ENCODE peak calls at places on chromosomes 1 and 21, in seven cellular contexts. O, L, G, W, H, X and Y are unnamed samples.

GRCh38 chr1:226181996-226182714 is 4.4 kb downstream of the ACBD3 start:
- DNase-seq in O (no peak), L (peak), H (peak), G (peak), X (no peak), W (no peak), Y (peak)

GRCh38 chr1:2347409-2347785 is 44.0 kb downstream of the MORN1 start:
- DNase-seq in L (no peak), G (no peak), H (no peak), W (no peak), O (no peak), X (no peak), Y (no peak)

GRCh38 chr1:89499320-89499719 is 25.3 kb upstream of the LRRC8B start:
- DNase-seq in X (no peak), G (no peak), L (peak), O (no peak), H (no peak), W (no peak), Y (no peak)

GRCh38 chr1:66764994-66765578 is 12.8 kb downstream of the DYNLT5 start:
- DNase-seq in W (peak), X (peak), O (no peak), L (peak), G (peak), H (peak), Y (no peak)

GRCh38 chr1:40389871-40390560 is 16.5 kb downstream of the SMAP2 start:
- DNase-seq in X (no peak), O (no peak), G (no peak), H (no peak), L (no peak), W (no peak), Y (no peak)

GRCh38 chr1:54362881-54363340 is 43.3 kb downstream of the SSBP3 start:
- DNase-seq in G (no peak), W (no peak), L (no peak), X (no peak), H (no peak), O (no peak), Y (no peak)

GRCh38 chr1:112954945-112955677 is 885 bp downstream of the SLC16A1 start:
- DNase-seq in H (no peak), W (peak), L (peak), G (peak), O (peak), X (peak), Y (peak)

GRCh38 chr21:45040739-45041138 is 33.6 kb upstream of the ADARB1 start:
- DNase-seq in G (no peak), O (no peak), X (no peak), L (no peak), H (no peak), W (no peak), Y (peak)

GRCh38 chr1:47440052-47440848 is 2.4 kb downstream of the FOXD2 start:
- DNase-seq in H (no peak), L (no peak), W (no peak), X (no peak), G (no peak), O (no peak), Y (no peak)

GRCh38 chr1:33301273-33301984 is 19.5 kb downstream of the A3GALT2 start:
- DNase-seq in L (no peak), G (no peak), W (no peak), O (no peak), X (no peak), H (no peak), Y (no peak)

GRCh38 chr1:167095368-167095767 is 1.5 kb downstream of the STYXL2 start:
- DNase-seq in L (no peak), H (no peak), G (peak), O (no peak), X (no peak), W (no peak), Y (no peak)

GRCh38 chr1:43853161-43853921 is 80.3 kb upstream of the ARTN start:
- DNase-seq in W (no peak), X (no peak), G (no peak), L (peak), O (peak), H (peak), Y (no peak)

GRCh38 chr1:30099587-30099986 is 623.8 kb downstream of the MATN1 start:
- DNase-seq in L (no peak), H (no peak), X (no peak), W (no peak), G (no peak), O (no peak), Y (no peak)

GRCh38 chr1:67680486-67680885 is 4.5 kb upstream of the GADD45A start:
- DNase-seq in X (no peak), H (no peak), O (no peak), G (no peak), W (no peak), L (no peak), Y (no peak)

GRCh38 chr1:73943270-73943669 is 254.7 kb downstream of the LRRIQ3 start:
- DNase-seq in W (no peak), L (no peak), X (no peak), G (no peak), H (no peak), O (no peak), Y (no peak)

GRCh38 chr21:45234906-45235305 is 52.8 kb downstream of the POFUT2 start:
- DNase-seq in W (no peak), X (no peak), O (no peak), H (no peak), G (no peak), L (no peak), Y (no peak)

GRCh38 chr1:16976966-16977365 is 3.5 kb downstream of the MFAP2 start:
- DNase-seq in L (no peak), H (no peak), X (no peak), W (no peak), O (no peak), G (no peak), Y (no peak)

GRCh38 chr1:242219298-242219901 is 220.5 kb upstream of the MAP1LC3C start:
- DNase-seq in O (no peak), L (no peak), X (no peak), W (no peak), H (no peak), G (no peak), Y (no peak)

GRCh38 chr1:217881607-217882332 is 250.6 kb downstream of the SPATA17 start:
- DNase-seq in H (no peak), W (no peak), X (no peak), O (no peak), L (no peak), G (no peak), Y (no peak)

GRCh38 chr1:10979483-10979920 is 33.0 kb upstream of the TARDBP start:
- DNase-seq in H (peak), G (no peak), L (no peak), W (no peak), X (no peak), O (no peak), Y (peak)

GRCh38 chr1:108617008-108617723 is 43.7 kb downstream of the HENMT1 start:
- DNase-seq in H (no peak), X (no peak), O (no peak), L (no peak), W (no peak), G (no peak), Y (no peak)

GRCh38 chr1:218284377-218284916 is 646 bp upstream of the RRP15 start:
- DNase-seq in H (no peak), L (no peak), W (no peak), O (peak), G (no peak), X (no peak), Y (no peak)

GRCh38 chr1:3352084-3352951 is 102.1 kb upstream of the ARHGEF16 start:
- DNase-seq in L (no peak), G (no peak), H (no peak), W (no peak), O (no peak), X (no peak), Y (peak)

GRCh38 chr1:9345922-9346321 is 53.2 kb downstream of the SPSB1 start:
- DNase-seq in O (peak), L (no peak), X (no peak), G (no peak), H (no peak), W (no peak), Y (no peak)

GRCh38 chr1:93758842-93759515 is 77.3 kb upstream of the BCAR3 start:
- DNase-seq in L (no peak), O (no peak), G (no peak), W (no peak), H (no peak), X (peak), Y (no peak)

GRCh38 chr1:166457700-166458099 is 290.9 kb upstream of the FAM78B start:
- DNase-seq in H (no peak), O (no peak), W (no peak), L (no peak), G (no peak), X (no peak), Y (no peak)

GRCh38 chr21:37620401-37620800 is 253.8 kb downstream of the DYRK1A start:
- DNase-seq in H (no peak), G (no peak), L (no peak), W (no peak), X (no peak), O (no peak), Y (no peak)

GRCh38 chr1:117136749-117137148 is 15.2 kb upstream of the TRIM45 start:
- DNase-seq in G (no peak), X (no peak), O (no peak), H (no peak), W (no peak), L (no peak), Y (no peak)

GRCh38 chr1:59204001-59204400 is 92.9 kb upstream of the FGGY start:
- DNase-seq in L (no peak), X (no peak), O (no peak), H (no peak), G (no peak), W (no peak), Y (peak)

GRCh38 chr1:101253976-101254660 is 17.3 kb downstream of the S1PR1 start:
- DNase-seq in W (no peak), X (no peak), L (no peak), H (no peak), O (no peak), G (no peak), Y (no peak)

GRCh38 chr1:153534226-153534932 is 1.4 kb downstream of the S100A6 start:
- DNase-seq in X (no peak), O (no peak), G (peak), L (no peak), H (no peak), W (no peak), Y (no peak)

GRCh38 chr1:5637171-5637570 is 355.1 kb downstream of the NPHP4 start:
- DNase-seq in X (peak), G (no peak), H (no peak), W (no peak), L (no peak), O (no peak), Y (no peak)